ENCODE peak calls at places on chromosomes 6 and 20, in eight cellular contexts. One of them, this sample, is unnamed.

GRCh38 chr20:59748555-59749292 is 144.4 kb downstream of the PHACTR3 start:
- DNase-seq in neural progenitor cell: no peak
- DNase-seq in IMR-90: peak; percentile 19
- DNase-seq in PC-3: no peak
- DNase-seq in SK-N-SH: no peak
- DNase-seq in GM23248: peak; percentile 93
- DNase-seq in OCI-LY7: no peak
- DNase-seq in fibroblast of lung: peak; percentile 2
- DNase-seq in this sample: no peak

GRCh38 chr6:132907915-132908314 is 93.5 kb downstream of the RPS12 start:
- DNase-seq in OCI-LY7: no peak
- DNase-seq in SK-N-SH: no peak
- DNase-seq in GM23248: peak; percentile 82
- DNase-seq in IMR-90: peak; percentile 93
- DNase-seq in fibroblast of lung: peak; percentile 85
- DNase-seq in PC-3: peak; percentile 75
- DNase-seq in neural progenitor cell: no peak
- DNase-seq in this sample: peak; percentile 21

GRCh38 chr6:149459761-149460160 is 25.1 kb downstream of the ZC3H12D start:
- DNase-seq in GM23248: peak; percentile 15
- DNase-seq in PC-3: no peak
- DNase-seq in neural progenitor cell: no peak
- DNase-seq in fibroblast of lung: no peak
- DNase-seq in IMR-90: peak; percentile 73
- DNase-seq in OCI-LY7: no peak
- DNase-seq in SK-N-SH: no peak
- DNase-seq in this sample: no peak

GRCh38 chr6:83757021-83757420 is 48.1 kb upstream of the SNAP91 start:
- DNase-seq in OCI-LY7: no peak
- DNase-seq in IMR-90: no peak
- DNase-seq in fibroblast of lung: no peak
- DNase-seq in SK-N-SH: no peak
- DNase-seq in PC-3: no peak
- DNase-seq in GM23248: no peak
- DNase-seq in neural progenitor cell: no peak
- DNase-seq in this sample: no peak

GRCh38 chr6:153872946-153873345 is 166.1 kb upstream of the OPRM1 start:
- DNase-seq in OCI-LY7: no peak
- DNase-seq in GM23248: no peak
- DNase-seq in SK-N-SH: no peak
- DNase-seq in neural progenitor cell: no peak
- DNase-seq in PC-3: no peak
- DNase-seq in IMR-90: no peak
- DNase-seq in fibroblast of lung: no peak
- DNase-seq in this sample: no peak

GRCh38 chr6:17556014-17556413 is 44.1 kb upstream of the FAM8A1 start:
- DNase-seq in IMR-90: peak; percentile 12
- DNase-seq in PC-3: no peak
- DNase-seq in GM23248: no peak
- DNase-seq in OCI-LY7: no peak
- DNase-seq in neural progenitor cell: no peak
- DNase-seq in SK-N-SH: no peak
- DNase-seq in fibroblast of lung: peak; percentile 19
- DNase-seq in this sample: no peak

GRCh38 chr20:53942973-53943372 is 127.4 kb downstream of the BCAS1 start:
- DNase-seq in IMR-90: no peak
- DNase-seq in fibroblast of lung: no peak
- DNase-seq in PC-3: no peak
- DNase-seq in OCI-LY7: no peak
- DNase-seq in SK-N-SH: no peak
- DNase-seq in neural progenitor cell: no peak
- DNase-seq in GM23248: no peak
- DNase-seq in this sample: no peak

GRCh38 chr20:51565741-51566140 is 23.2 kb upstream of the NFATC2 start:
- DNase-seq in OCI-LY7: no peak
- DNase-seq in IMR-90: peak; percentile 32
- DNase-seq in neural progenitor cell: no peak
- DNase-seq in PC-3: no peak
- DNase-seq in GM23248: peak; percentile 85
- DNase-seq in fibroblast of lung: no peak
- DNase-seq in SK-N-SH: no peak
- DNase-seq in this sample: no peak

GRCh38 chr20:34986311-34987287 is 30.9 kb downstream of the MYH7B start:
- DNase-seq in OCI-LY7: no peak
- DNase-seq in neural progenitor cell: no peak
- DNase-seq in IMR-90: no peak
- DNase-seq in PC-3: no peak
- DNase-seq in SK-N-SH: no peak
- DNase-seq in GM23248: no peak
- DNase-seq in fibroblast of lung: no peak
- DNase-seq in this sample: no peak

GRCh38 chr6:69866351-69867074 is at the start of gene COL19A1:
- DNase-seq in SK-N-SH: peak; percentile 34
- DNase-seq in IMR-90: no peak
- DNase-seq in GM23248: peak; percentile 16
- DNase-seq in OCI-LY7: peak; percentile 41
- DNase-seq in PC-3: peak; percentile 1
- DNase-seq in neural progenitor cell: peak; percentile 56
- DNase-seq in fibroblast of lung: no peak
- DNase-seq in this sample: no peak

DNA sequence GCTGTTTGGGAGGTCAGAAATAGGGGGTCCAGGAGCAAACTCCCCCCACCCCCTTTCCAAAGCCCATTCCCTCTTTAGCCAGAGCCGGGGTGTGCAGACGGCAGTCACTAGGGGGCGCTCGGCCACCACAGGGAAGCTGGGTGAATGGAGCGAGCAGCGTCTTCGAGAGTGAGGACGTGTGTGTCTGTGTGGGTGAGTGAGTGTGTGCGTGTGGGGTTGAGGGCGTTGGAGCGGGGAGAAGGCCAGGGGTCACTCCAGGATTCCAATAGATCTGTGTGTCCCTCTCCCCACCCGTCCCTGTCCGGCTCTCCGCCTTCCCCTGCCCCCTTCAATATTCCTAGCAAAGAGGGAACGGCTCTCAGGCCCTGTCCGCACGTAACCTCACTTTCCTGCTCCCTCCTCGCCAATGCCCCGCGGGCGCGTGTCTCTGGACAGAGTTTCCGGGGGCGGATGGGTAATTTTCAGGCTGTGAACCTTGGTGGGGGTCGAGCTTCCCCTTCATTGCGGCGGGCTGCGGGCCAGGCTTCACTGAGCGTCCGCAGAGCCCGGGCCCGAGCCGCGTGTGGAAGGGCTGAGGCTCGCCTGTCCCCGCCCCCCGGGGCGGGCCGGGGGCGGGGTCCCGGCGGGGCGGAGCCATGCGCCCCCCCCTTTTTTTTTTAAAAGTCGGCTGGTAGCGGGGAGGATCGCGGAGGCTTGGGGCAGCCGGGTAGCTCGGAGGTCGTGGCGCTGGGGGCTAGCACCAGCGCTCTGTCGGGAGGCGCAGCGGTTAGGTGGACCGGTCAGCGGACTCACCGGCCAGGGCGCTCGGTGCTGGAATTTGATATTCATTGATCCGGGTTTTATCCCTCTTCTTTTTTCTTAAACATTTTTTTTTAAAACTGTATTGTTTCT is at the start of gene VEGFA:
- DNase-seq in fibroblast of lung: peak; percentile 94
- DNase-seq in IMR-90: peak; percentile 90
- DNase-seq in neural progenitor cell: peak; percentile 95
- DNase-seq in SK-N-SH: peak; percentile 98
- DNase-seq in OCI-LY7: peak; percentile 90
- DNase-seq in PC-3: peak; percentile 87
- DNase-seq in GM23248: peak; percentile 95
- DNase-seq in this sample: peak; percentile 84
- H2AFZ ChIP-seq in fibroblast of lung: peak within 1 kb of the TSS; percentile 42
- H2AFZ ChIP-seq in IMR-90: peak within 1 kb of the TSS; percentile 88
- H2AFZ ChIP-seq in neural progenitor cell: no peak within 1 kb of the TSS
- H2AFZ ChIP-seq in SK-N-SH: peak within 1 kb of the TSS; percentile 91
- H2AFZ ChIP-seq in OCI-LY7: peak within 1 kb of the TSS; percentile 90
- H2AFZ ChIP-seq in PC-3: peak within 1 kb of the TSS; percentile 80
- H2AFZ ChIP-seq in GM23248: peak within 1 kb of the TSS; percentile 63
- H2AFZ ChIP-seq in this sample: peak within 1 kb of the TSS; percentile 84

GRCh38 chr6:158869604-158870417 is 50.6 kb upstream of the EZR start:
- DNase-seq in neural progenitor cell: peak; percentile 96
- DNase-seq in OCI-LY7: peak; percentile 99
- DNase-seq in IMR-90: peak; percentile 95
- DNase-seq in fibroblast of lung: peak; percentile 81
- DNase-seq in SK-N-SH: peak; percentile 96
- DNase-seq in PC-3: peak; percentile 97
- DNase-seq in GM23248: peak; percentile 96
- DNase-seq in this sample: peak; percentile 99
- H3K4me1 ChIP-seq in neural progenitor cell: no peaks in the 10 kb centered on the region
- H3K4me1 ChIP-seq in OCI-LY7: peaks cover 73% of the 10 kb centered on the region
- H3K4me1 ChIP-seq in IMR-90: no peaks in the 10 kb centered on the region
- H3K4me1 ChIP-seq in fibroblast of lung: peaks cover 2% of the 10 kb centered on the region
- H3K4me1 ChIP-seq in SK-N-SH: no peaks in the 10 kb centered on the region
- H3K4me1 ChIP-seq in PC-3: peaks cover 19% of the 10 kb centered on the region
- H3K4me1 ChIP-seq in GM23248: no peaks in the 10 kb centered on the region
- H3K4me1 ChIP-seq in this sample: peaks cover 16% of the 10 kb centered on the region

DNA sequence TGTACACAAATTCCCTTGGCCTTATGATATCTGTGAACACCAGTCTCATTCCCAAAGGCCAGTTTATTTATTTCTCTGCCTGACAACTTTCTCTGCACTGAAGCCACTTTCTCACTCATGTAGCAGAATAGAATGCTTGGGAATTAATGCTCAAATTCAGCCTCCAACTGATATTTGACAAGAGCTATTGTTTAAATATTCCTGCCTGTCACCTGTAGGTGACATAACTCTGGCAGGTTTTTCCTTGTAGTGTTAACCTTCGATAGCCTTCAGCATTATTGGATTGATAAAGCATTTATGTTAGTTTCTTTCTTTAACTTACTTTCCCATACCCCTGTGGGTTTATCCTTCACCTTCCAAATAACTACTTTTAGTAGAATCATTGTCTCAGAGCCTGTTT is 1183.2 kb upstream of the ADGRB3 start:
- DNase-seq in PC-3: no peak
- DNase-seq in SK-N-SH: no peak
- DNase-seq in fibroblast of lung: no peak
- DNase-seq in IMR-90: no peak
- DNase-seq in neural progenitor cell: no peak
- DNase-seq in GM23248: no peak
- DNase-seq in OCI-LY7: no peak
- DNase-seq in this sample: no peak
- H3K4me2 ChIP-seq in PC-3: no peak overlapping the region
- H3K4me2 ChIP-seq in SK-N-SH: no peak overlapping the region
- H3K4me2 ChIP-seq in fibroblast of lung: no peak overlapping the region
- H3K4me2 ChIP-seq in IMR-90: no peak overlapping the region
- H3K4me2 ChIP-seq in neural progenitor cell: no peak overlapping the region
- H3K4me2 ChIP-seq in GM23248: no peak overlapping the region
- H3K4me2 ChIP-seq in OCI-LY7: peak overlapping the region; percentile 52
- H3K4me2 ChIP-seq in this sample: no peak overlapping the region

GRCh38 chr6:2663123-2663522 is 87.6 kb downstream of the MYLK4 start:
- DNase-seq in PC-3: no peak
- DNase-seq in IMR-90: no peak
- DNase-seq in GM23248: no peak
- DNase-seq in neural progenitor cell: no peak
- DNase-seq in SK-N-SH: no peak
- DNase-seq in OCI-LY7: no peak
- DNase-seq in fibroblast of lung: no peak
- DNase-seq in this sample: no peak
- H2AFZ ChIP-seq in PC-3: no peak overlapping the region
- H2AFZ ChIP-seq in IMR-90: no peak overlapping the region
- H2AFZ ChIP-seq in GM23248: no peak overlapping the region
- H2AFZ ChIP-seq in neural progenitor cell: no peak overlapping the region
- H2AFZ ChIP-seq in SK-N-SH: no peak overlapping the region
- H2AFZ ChIP-seq in OCI-LY7: no peak overlapping the region
- H2AFZ ChIP-seq in fibroblast of lung: no peak overlapping the region
- H2AFZ ChIP-seq in this sample: no peak overlapping the region

DNA sequence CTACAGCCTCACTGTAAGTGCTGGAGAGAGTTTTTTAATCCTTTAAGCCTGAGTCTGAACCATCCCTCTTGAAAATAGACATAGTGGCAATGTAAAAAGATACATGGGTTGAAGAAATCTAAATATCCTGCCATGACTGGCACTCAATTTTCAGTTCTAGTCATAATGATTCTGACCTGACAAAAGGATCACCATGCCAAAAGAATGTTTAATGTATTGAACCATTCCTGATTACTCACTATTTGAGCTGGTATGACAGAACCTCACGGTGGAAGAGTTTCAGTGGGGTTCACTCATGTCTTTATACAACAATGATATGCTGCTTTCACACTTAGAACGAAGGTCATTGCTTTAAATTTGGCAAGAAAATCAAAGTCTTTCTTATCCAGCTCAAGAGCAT is 93.4 kb downstream of the HIVEP2 start:
- DNase-seq in GM23248: peak; percentile 65
- DNase-seq in neural progenitor cell: no peak
- DNase-seq in OCI-LY7: no peak
- DNase-seq in SK-N-SH: no peak
- DNase-seq in PC-3: peak; percentile 72
- DNase-seq in fibroblast of lung: no peak
- DNase-seq in IMR-90: peak; percentile 38
- DNase-seq in this sample: peak; percentile 35
- H3K4me1 ChIP-seq in GM23248: peaks cover 57% of the 10 kb centered on the region
- H3K4me1 ChIP-seq in neural progenitor cell: peaks cover 14% of the 10 kb centered on the region
- H3K4me1 ChIP-seq in OCI-LY7: peaks cover 100% of the 10 kb centered on the region
- H3K4me1 ChIP-seq in SK-N-SH: peaks cover 29% of the 10 kb centered on the region
- H3K4me1 ChIP-seq in PC-3: peaks cover 70% of the 10 kb centered on the region
- H3K4me1 ChIP-seq in fibroblast of lung: peaks cover 6% of the 10 kb centered on the region
- H3K4me1 ChIP-seq in IMR-90: peaks cover 9% of the 10 kb centered on the region
- H3K4me1 ChIP-seq in this sample: peaks cover 28% of the 10 kb centered on the region

GRCh38 chr20:15339264-15339663 is 1001.9 kb upstream of the FLRT3 start:
- DNase-seq in SK-N-SH: no peak
- DNase-seq in GM23248: no peak
- DNase-seq in neural progenitor cell: no peak
- DNase-seq in PC-3: peak; percentile 15
- DNase-seq in OCI-LY7: no peak
- DNase-seq in IMR-90: no peak
- DNase-seq in fibroblast of lung: no peak
- DNase-seq in this sample: peak; percentile 5
- H3K4me2 ChIP-seq in SK-N-SH: no peak overlapping the region
- H3K4me2 ChIP-seq in GM23248: no peak overlapping the region
- H3K4me2 ChIP-seq in neural progenitor cell: no peak overlapping the region
- H3K4me2 ChIP-seq in PC-3: no peak overlapping the region
- H3K4me2 ChIP-seq in OCI-LY7: no peak overlapping the region
- H3K4me2 ChIP-seq in IMR-90: no peak overlapping the region
- H3K4me2 ChIP-seq in fibroblast of lung: no peak overlapping the region
- H3K4me2 ChIP-seq in this sample: no peak overlapping the region